ENCODE peak calls at places on chromosomes 3 and 15, in four cellular contexts. R is Peyer's patch, K is gastrocnemius medialis, X is foreskin keratinocyte. S is an unnamed sample.
A peak's percentile ranks its signal among the peaks of the same experiment; 100 is the strongest.

GRCh38 chr3:27360113-27361078 is 8.8 kb downstream of the NEK10 start:
- DNase-seq in K (no peak), X (no peak), R (peak; percentile 57), S (no peak)

GRCh38 chr3:88150371-88150770 is 612 bp downstream of the C3orf38 start:
- DNase-seq in X (no peak), R (no peak), K (no peak), S (no peak)

GRCh38 chr3:149765762-149766334 is 13.6 kb upstream of the COMMD2 start:
- DNase-seq in R (no peak), X (peak; percentile 37), K (no peak), S (no peak)

GRCh38 chr3:107416886-107417285 is 39.6 kb downstream of the CCDC54 start:
- DNase-seq in X (peak; percentile 68), R (no peak), K (no peak), S (no peak)

GRCh38 chr15:43215961-43216360 is 4.9 kb downstream of the EPB42 start:
- DNase-seq in K (no peak), R (peak; percentile 7), X (peak; percentile 78), S (no peak)

GRCh38 chr3:114608293-114608692 is 314.5 kb downstream of the TIGIT start:
- DNase-seq in K (no peak), X (peak; percentile 84), R (no peak), S (no peak)

GRCh38 chr3:135168822-135169221 is 373.8 kb downstream of the EPHB1 start:
- DNase-seq in X (no peak), K (peak; percentile 54), R (no peak), S (no peak)

GRCh38 chr3:118097226-118097625 is 937.4 kb downstream of the IGSF11 start:
- DNase-seq in X (peak; percentile 61), K (no peak), R (no peak), S (no peak)

GRCh38 chr15:46266691-46267090 is 631.9 kb downstream of the SQOR start:
- DNase-seq in K (no peak), X (no peak), R (no peak), S (no peak)

GRCh38 chr3:50154476-50154839 is 666 bp upstream of the SEMA3F start:
- DNase-seq in X (no peak), K (no peak), R (no peak), S (no peak)

GRCh38 chr3:76463501-76463900 is 576.4 kb upstream of the ROBO2 start:
- DNase-seq in X (no peak), K (no peak), R (no peak), S (no peak)

GRCh38 chr15:69780374-69780773 is 317.3 kb downstream of the TLE3 start:
- DNase-seq in R (peak; percentile 21), X (no peak), K (no peak), S (no peak)

GRCh38 chr3:46559030-46559704 is 6.9 kb downstream of the LRRC2 start:
- DNase-seq in X (no peak), R (no peak), K (no peak), S (no peak)

GRCh38 chr3:136544532-136544931 is 207.6 kb downstream of the STAG1 start:
- DNase-seq in R (no peak), K (no peak), X (no peak), S (no peak)

GRCh38 chr3:136547293-136547692 is 204.9 kb downstream of the STAG1 start:
- DNase-seq in X (no peak), R (no peak), K (no peak), S (no peak)

GRCh38 chr3:136543385-136543784 is 208.8 kb downstream of the STAG1 start:
- DNase-seq in K (no peak), R (no peak), X (no peak), S (no peak)

GRCh38 chr3:136545664-136546266 is 206.4 kb downstream of the STAG1 start:
- DNase-seq in R (no peak), X (no peak), K (no peak), S (no peak)

GRCh38 chr3:136546718-136547117 is 205.5 kb downstream of the STAG1 start:
- DNase-seq in X (no peak), K (no peak), R (no peak), S (no peak)
- TF ChIP-seq CTCF in X (peak; percentile 26), K (no peak), R (no peak), S (peak; percentile 36)

DNA sequence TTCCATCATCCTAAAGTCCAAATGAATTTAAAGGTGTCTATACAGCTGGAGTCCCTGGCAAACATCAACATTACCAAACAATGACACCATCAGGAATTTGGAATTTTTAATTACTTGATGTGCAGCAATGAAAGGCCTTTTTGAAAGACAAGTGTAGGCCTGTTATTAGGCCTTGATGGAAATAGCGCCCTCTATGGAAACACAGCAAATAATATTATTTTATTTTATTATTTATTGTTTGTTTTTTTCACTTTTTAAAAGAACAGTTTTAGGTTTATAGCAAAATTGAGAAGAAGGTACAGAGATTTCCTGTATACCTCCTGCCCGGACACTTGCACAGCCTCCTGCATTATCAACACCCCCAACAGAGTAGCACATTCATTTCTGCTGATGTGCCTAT is 18.1 kb upstream of the OR5AC2 start:
- DNase-seq in R (no peak), X (no peak), K (no peak), S (no peak)
- TF ChIP-seq CTCF in R (no peak), X (peak; percentile 58), K (no peak), S (peak; percentile 18)

GRCh38 chr3:151625057-151625456 is 108.7 kb upstream of the AADACL2 start:
- DNase-seq in R (no peak), K (no peak), X (no peak), S (no peak)

GRCh38 chr3:151630035-151630434 is 103.7 kb upstream of the AADACL2 start:
- DNase-seq in X (no peak), R (no peak), K (no peak), S (no peak)

GRCh38 chr3:151631946-151632345 is 101.8 kb upstream of the AADACL2 start:
- DNase-seq in R (no peak), K (no peak), X (no peak), S (no peak)

GRCh38 chr3:151630938-151631417 is 102.7 kb upstream of the AADACL2 start:
- DNase-seq in X (peak; percentile 2), K (peak; percentile 16), R (no peak), S (no peak)
- TF ChIP-seq CTCF in X (no peak), K (no peak), R (no peak), S (no peak)

GRCh38 chr3:9945358-9945757 is 6.8 kb downstream of the PRRT3 start:
- DNase-seq in K (no peak), X (no peak), R (no peak), S (no peak)

GRCh38 chr3:9949115-9949514 is 3.1 kb downstream of the PRRT3 start:
- DNase-seq in X (no peak), R (peak; percentile 42), K (no peak), S (no peak)

GRCh38 chr3:9948586-9948985 is 3.6 kb downstream of the PRRT3 start:
- DNase-seq in K (no peak), X (no peak), R (peak; percentile 19), S (no peak)

GRCh38 chr3:9946112-9947024 is 5.8 kb downstream of the PRRT3 start:
- DNase-seq in X (peak; percentile 80), K (peak; percentile 81), R (peak; percentile 93), S (peak; percentile 84)

GRCh38 chr3:9947025-9947995 is 4.9 kb downstream of the PRRT3 start:
- DNase-seq in R (peak; percentile 75), X (peak; percentile 59), K (peak; percentile 85), S (no peak)
- TF ChIP-seq CTCF in R (peak; percentile 30), X (peak; percentile 72), K (peak; percentile 78), S (no peak)

GRCh38 chr3:184718431-184718830 is 6.6 kb upstream of the MAGEF1 start:
- DNase-seq in R (no peak), K (no peak), X (no peak), S (no peak)

GRCh38 chr3:184715943-184716651 is 4.2 kb upstream of the MAGEF1 start:
- DNase-seq in X (no peak), R (no peak), K (no peak), S (no peak)

GRCh38 chr3:184719709-184720108 is 7.8 kb upstream of the MAGEF1 start:
- DNase-seq in X (no peak), R (peak; percentile 19), K (no peak), S (no peak)

GRCh38 chr3:184717608-184717995 is 5.7 kb upstream of the MAGEF1 start:
- DNase-seq in K (no peak), R (no peak), X (no peak), S (no peak)

DNA sequence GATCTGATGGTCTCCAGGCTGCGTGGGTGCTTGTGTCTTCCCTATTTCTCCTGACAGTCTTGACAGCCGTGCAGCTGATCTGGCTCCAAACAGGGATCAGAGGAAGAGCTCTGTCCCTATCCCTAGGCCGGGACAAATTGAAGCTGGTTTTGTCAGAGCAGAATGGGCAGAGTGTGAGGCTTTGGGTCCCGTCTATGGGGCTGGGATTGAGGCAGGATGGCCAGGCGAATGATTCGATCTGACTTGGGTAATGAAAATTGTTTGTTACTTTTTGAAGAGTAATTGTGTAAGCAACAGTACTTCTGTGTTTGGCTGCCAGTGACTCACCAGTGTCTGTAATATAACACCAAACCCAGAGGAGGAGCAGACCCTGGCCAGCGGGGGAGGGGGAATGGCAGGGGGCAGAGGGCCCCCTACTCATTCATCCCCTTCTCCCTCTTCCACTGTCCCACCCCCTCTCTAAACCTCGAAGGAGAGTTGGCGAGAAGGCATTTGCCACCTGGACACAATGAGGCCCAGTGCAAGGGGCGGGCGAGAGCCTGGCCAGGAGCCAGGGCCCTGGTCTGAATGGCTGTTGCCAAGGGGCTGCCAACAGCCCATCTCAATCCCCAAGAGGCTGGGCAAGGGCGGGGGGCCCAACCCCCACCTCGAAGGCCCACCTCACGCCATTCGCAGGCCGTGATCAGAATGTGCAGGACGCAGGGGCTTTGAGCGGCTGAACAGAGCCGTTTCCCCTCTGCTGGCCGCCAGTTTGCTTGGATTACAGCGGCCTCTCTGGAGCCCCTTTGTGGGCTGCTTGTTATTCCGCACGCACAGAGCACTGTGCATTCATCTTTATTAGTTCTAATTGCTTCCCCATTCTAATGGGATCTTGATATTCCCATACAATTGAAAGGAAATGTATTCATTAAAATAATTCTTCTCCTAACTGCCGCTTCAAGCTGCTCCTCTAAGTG is 5.1 kb upstream of the MAGEF1 start:
- DNase-seq in X (peak; percentile 11), K (peak; percentile 34), R (no peak), S (no peak)
- TF ChIP-seq CTCF in X (no peak), K (no peak), R (no peak), S (no peak)

GRCh38 chr3:54093849-54094248 is 28.5 kb upstream of the CACNA2D3 start:
- DNase-seq in R (no peak), K (no peak), X (peak; percentile 70), S (no peak)
- TF ChIP-seq CTCF in R (no peak), K (no peak), X (no peak), S (no peak)